ENCODE peak calls at places on chromosome 18, in four cellular contexts. One of them, this sample, is unnamed.

GRCh38 chr18:25726278-25726677 is 364.1 kb downstream of the SS18 start:
- DNase-seq in K562: no peak
- DNase-seq in HCT116: no peak
- DNase-seq in GM12878: no peak
- DNase-seq in this sample: no peak

GRCh38 chr18:8814206-8814605 is 108.8 kb downstream of the MTCL1 start:
- DNase-seq in K562: no peak
- DNase-seq in HCT116: no peak
- DNase-seq in GM12878: no peak
- DNase-seq in this sample: no peak

GRCh38 chr18:26082475-26082874 is 7.9 kb downstream of the SS18 start:
- DNase-seq in K562: no peak
- DNase-seq in HCT116: no peak
- DNase-seq in GM12878: no peak
- DNase-seq in this sample: no peak

GRCh38 chr18:46155652-46156051 is 51.5 kb downstream of the HAUS1 start:
- DNase-seq in K562: no peak
- DNase-seq in HCT116: no peak
- DNase-seq in GM12878: no peak
- DNase-seq in this sample: no peak

GRCh38 chr18:46397174-46397573 is 259.8 kb downstream of the LOXHD1 start:
- DNase-seq in K562: no peak
- DNase-seq in HCT116: no peak
- DNase-seq in GM12878: no peak
- DNase-seq in this sample: no peak

GRCh38 chr18:38956068-38956467 is 1390.5 kb upstream of the CELF4 start:
- DNase-seq in K562: no peak
- DNase-seq in HCT116: no peak
- DNase-seq in GM12878: no peak
- DNase-seq in this sample: no peak

GRCh38 chr18:75231053-75231406 is 20.4 kb downstream of the TSHZ1 start:
- DNase-seq in K562: no peak
- DNase-seq in HCT116: no peak
- DNase-seq in GM12878: no peak
- DNase-seq in this sample: no peak

GRCh38 chr18:51089691-51090090 is 59.7 kb downstream of the SMAD4 start:
- DNase-seq in K562: no peak
- DNase-seq in HCT116: no peak
- DNase-seq in GM12878: no peak
- DNase-seq in this sample: no peak

GRCh38 chr18:77207540-77207939 is 42.1 kb upstream of the GALR1 start:
- DNase-seq in K562: no peak
- DNase-seq in HCT116: peak; percentile 51
- DNase-seq in GM12878: no peak
- DNase-seq in this sample: peak; percentile 16

GRCh38 chr18:596288-596881 is 403 bp upstream of the CLUL1 start:
- DNase-seq in K562: peak; percentile 88
- DNase-seq in HCT116: peak; percentile 47
- DNase-seq in GM12878: no peak
- DNase-seq in this sample: peak; percentile 72

GRCh38 chr18:10122116-10122515 is 208.3 kb downstream of the VAPA start:
- DNase-seq in K562: no peak
- DNase-seq in HCT116: no peak
- DNase-seq in GM12878: no peak
- DNase-seq in this sample: no peak

GRCh38 chr18:13403786-13404549 is 185.4 kb downstream of the LDLRAD4 start:
- DNase-seq in K562: no peak
- DNase-seq in HCT116: no peak
- DNase-seq in GM12878: no peak
- DNase-seq in this sample: no peak

GRCh38 chr18:48167901-48168300 is 237.4 kb upstream of the SMAD2 start:
- DNase-seq in K562: no peak
- DNase-seq in HCT116: no peak
- DNase-seq in GM12878: no peak
- DNase-seq in this sample: no peak

GRCh38 chr18:73520229-73520628 is 627.4 kb downstream of the FBXO15 start:
- DNase-seq in K562: no peak
- DNase-seq in HCT116: no peak
- DNase-seq in GM12878: no peak
- DNase-seq in this sample: peak; percentile 61

GRCh38 chr18:37218022-37218590 is 347.5 kb downstream of the CELF4 start:
- DNase-seq in K562: no peak
- DNase-seq in HCT116: no peak
- DNase-seq in GM12878: no peak
- DNase-seq in this sample: no peak

GRCh38 chr18:61955644-61956043 is 62.8 kb upstream of the RNF152 start:
- DNase-seq in K562: no peak
- DNase-seq in HCT116: no peak
- DNase-seq in GM12878: peak; percentile 37
- DNase-seq in this sample: no peak

GRCh38 chr18:65659912-65660311 is 90.9 kb upstream of the CDH7 start:
- DNase-seq in K562: no peak
- DNase-seq in HCT116: no peak
- DNase-seq in GM12878: no peak
- DNase-seq in this sample: no peak

DNA sequence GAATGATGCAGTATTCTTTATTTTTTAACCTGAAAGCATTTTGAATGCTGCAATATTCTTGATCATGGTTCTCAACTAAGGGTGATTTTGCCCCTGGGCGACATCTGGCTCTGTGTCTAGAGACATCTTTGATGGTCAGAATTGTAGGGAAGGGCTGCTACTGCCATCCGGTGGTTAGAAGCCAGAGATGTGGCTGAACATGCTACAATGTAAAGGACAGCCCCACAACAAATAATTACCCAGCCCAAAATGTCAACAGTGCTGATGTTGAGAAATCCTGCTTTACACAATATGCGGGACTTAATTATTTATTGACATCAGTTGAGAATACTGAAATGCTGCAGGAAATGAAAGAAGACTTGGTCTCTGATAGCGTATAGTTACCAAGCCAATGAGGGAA is 37.5 kb upstream of the SERPINB2 start:
- DNase-seq in K562: no peak
- DNase-seq in HCT116: peak; percentile 32
- DNase-seq in GM12878: no peak
- DNase-seq in this sample: no peak
- TF ChIP-seq JUND in K562: no peak
- TF ChIP-seq JUND in HCT116: no peak
- TF ChIP-seq JUND in GM12878: no peak
- TF ChIP-seq JUND in this sample: no peak

DNA sequence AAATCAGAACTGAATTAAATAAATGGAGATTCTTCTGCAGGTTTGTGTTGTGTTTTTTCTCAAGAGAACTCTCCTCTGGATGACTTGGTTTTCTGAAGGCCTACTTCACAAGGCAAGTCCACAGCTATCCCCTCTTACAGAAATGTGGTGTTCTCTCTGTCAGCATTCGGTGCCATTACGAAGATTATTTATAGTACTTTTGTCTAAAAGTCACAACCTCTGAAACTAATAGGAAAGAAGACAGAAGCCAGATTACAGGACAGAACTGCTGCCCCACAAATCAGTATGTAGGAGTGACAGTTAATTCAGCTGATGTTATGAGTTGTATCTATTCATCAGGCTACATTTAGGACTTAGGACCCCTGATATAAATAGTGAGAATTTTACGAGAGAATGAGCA is 413.5 kb downstream of the TMX3 start:
- DNase-seq in K562: no peak
- DNase-seq in HCT116: no peak
- DNase-seq in GM12878: no peak
- DNase-seq in this sample: no peak
- TF ChIP-seq JUND in K562: no peak
- TF ChIP-seq JUND in HCT116: no peak
- TF ChIP-seq JUND in GM12878: no peak
- TF ChIP-seq JUND in this sample: no peak

GRCh38 chr18:23235336-23235735 is 100.1 kb downstream of the CABLES1 start:
- DNase-seq in K562: no peak
- DNase-seq in HCT116: no peak
- DNase-seq in GM12878: no peak
- DNase-seq in this sample: no peak
- TF ChIP-seq JUND in K562: no peak
- TF ChIP-seq JUND in HCT116: no peak
- TF ChIP-seq JUND in GM12878: no peak
- TF ChIP-seq JUND in this sample: no peak

DNA sequence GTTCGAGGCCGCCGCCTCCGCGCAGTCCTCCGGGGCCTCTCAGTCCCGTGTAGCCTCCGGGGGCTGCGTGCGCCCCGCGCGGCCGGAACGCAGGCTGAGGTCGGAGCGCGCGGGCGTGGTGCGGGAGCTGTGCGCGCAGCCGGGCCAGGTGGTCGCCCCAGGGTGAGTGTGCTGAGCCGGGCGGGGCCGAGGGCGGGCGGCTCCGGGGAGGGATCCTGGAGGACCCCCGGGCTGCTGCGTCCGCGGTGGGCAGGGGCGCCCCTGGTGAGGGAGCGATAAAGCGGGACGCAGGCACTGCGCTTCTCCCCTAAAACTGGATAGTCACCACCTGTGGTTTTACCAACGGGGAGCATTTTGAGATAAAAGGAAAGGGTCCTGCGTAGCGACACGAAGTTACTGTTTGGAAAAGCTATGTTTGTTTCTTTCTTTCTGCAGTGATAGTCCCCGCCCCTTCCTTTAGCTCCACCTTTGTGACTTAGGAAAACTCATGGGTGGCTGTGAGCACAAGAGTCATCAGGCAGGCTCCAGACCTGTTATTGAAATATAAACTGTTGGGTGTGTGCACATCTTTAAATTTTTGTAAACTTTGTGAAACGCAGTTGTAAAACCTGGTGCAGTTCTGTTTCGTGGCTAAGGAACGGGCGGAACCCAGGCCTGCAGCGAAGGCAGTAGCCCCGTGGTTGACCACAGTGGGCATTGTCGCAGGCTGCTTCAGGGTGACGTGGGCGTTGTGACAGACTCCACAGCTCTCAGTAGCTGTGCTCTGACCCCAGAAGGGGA is 687 bp downstream of the CTDP1 start:
- DNase-seq in K562: peak; percentile 38
- DNase-seq in HCT116: no peak
- DNase-seq in GM12878: no peak
- DNase-seq in this sample: peak; percentile 45
- TF ChIP-seq JUND in K562: no peak
- TF ChIP-seq JUND in HCT116: no peak
- TF ChIP-seq JUND in GM12878: no peak
- TF ChIP-seq JUND in this sample: no peak

DNA sequence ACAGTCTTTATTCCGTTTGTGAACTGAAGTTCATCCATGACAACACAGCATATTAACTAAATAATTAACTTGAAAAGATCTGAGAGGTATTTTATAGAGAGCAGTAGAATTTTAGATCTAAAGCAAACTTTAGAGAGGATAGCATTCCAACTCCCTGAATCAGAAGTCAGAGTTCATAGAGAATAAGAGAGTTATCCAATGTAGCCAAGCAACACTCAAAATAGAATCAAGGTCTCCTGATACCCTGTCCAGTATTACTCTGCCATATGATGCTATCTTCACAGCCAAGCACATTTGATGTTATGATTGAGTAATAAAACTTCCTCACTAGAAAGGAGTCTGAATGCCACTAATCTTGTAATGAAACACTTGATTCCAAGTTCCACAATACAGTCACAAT is 55.5 kb downstream of the RIT2 start:
- DNase-seq in K562: no peak
- DNase-seq in HCT116: no peak
- DNase-seq in GM12878: no peak
- DNase-seq in this sample: no peak
- TF ChIP-seq JUND in K562: no peak
- TF ChIP-seq JUND in HCT116: no peak
- TF ChIP-seq JUND in GM12878: no peak
- TF ChIP-seq JUND in this sample: no peak

GRCh38 chr18:11548367-11548766 is 61.0 kb upstream of the SLC35G4 start:
- DNase-seq in K562: no peak
- DNase-seq in HCT116: no peak
- DNase-seq in GM12878: no peak
- DNase-seq in this sample: no peak

GRCh38 chr18:11548940-11549551 is 60.4 kb upstream of the SLC35G4 start:
- DNase-seq in K562: no peak
- DNase-seq in HCT116: no peak
- DNase-seq in GM12878: no peak
- DNase-seq in this sample: no peak

GRCh38 chr18:11553098-11553940 is 56.1 kb upstream of the SLC35G4 start:
- DNase-seq in K562: peak; percentile 57
- DNase-seq in HCT116: peak; percentile 45
- DNase-seq in GM12878: no peak
- DNase-seq in this sample: peak; percentile 57
- TF ChIP-seq JUND in K562: no peak
- TF ChIP-seq JUND in HCT116: no peak
- TF ChIP-seq JUND in GM12878: no peak
- TF ChIP-seq JUND in this sample: no peak